ENCODE peak calls at places on chromosomes 7 and 10, in four cellular contexts. J is K562, U is WTC11, D is HepG2. A is an unnamed sample.

GRCh38 chr7:17939670-17940301 is 508 bp downstream of the SNX13 start:
- DNase-seq in J (peak), D (peak), U (no peak), A (peak)

GRCh38 chr10:613217-613616 is 76.3 kb downstream of the DIP2C start:
- DNase-seq in D (no peak), J (no peak), U (no peak), A (no peak)

GRCh38 chr10:79376078-79376628 is 28.9 kb downstream of the PPIF start:
- DNase-seq in D (no peak), U (no peak), J (no peak), A (no peak)

GRCh38 chr10:45000138-45000763 is 472 bp upstream of the ZNF22 start:
- DNase-seq in J (no peak), U (no peak), D (no peak), A (no peak)

GRCh38 chr10:2463301-2463700 is 604.0 kb upstream of the PFKP start:
- DNase-seq in J (no peak), U (no peak), D (no peak), A (no peak)

GRCh38 chr7:127514499-127514898 is 70.9 kb downstream of the GCC1 start:
- DNase-seq in U (no peak), J (peak), D (peak), A (peak)

GRCh38 chr7:93851536-93851935 is 39.0 kb downstream of the TFPI2 start:
- DNase-seq in D (no peak), U (no peak), J (no peak), A (no peak)

GRCh38 chr10:86536294-86536861 is 14.8 kb upstream of the WAPL start:
- DNase-seq in J (no peak), D (no peak), U (peak), A (no peak)

GRCh38 chr10:79105164-79105739 is 36.5 kb downstream of the ZMIZ1 start:
- DNase-seq in D (peak), U (no peak), J (no peak), A (no peak)

GRCh38 chr10:8050561-8051108 is 3.9 kb upstream of the GATA3 start:
- DNase-seq in D (peak), J (no peak), U (no peak), A (peak)

GRCh38 chr7:27129729-27130539 is 623 bp downstream of the HOXA4 start:
- DNase-seq in U (no peak), D (peak), J (no peak), A (no peak)

GRCh38 chr7:137151056-137151731 is 192.3 kb downstream of the PTN start:
- DNase-seq in D (no peak), U (no peak), J (no peak), A (no peak)

GRCh38 chr10:27251554-27251953 is 11.0 kb upstream of the ACBD5 start:
- DNase-seq in J (no peak), U (no peak), D (no peak), A (no peak)

GRCh38 chr10:80699602-80700039 is 161.9 kb downstream of the SH2D4B start:
- DNase-seq in U (peak), J (peak), D (peak), A (peak)

GRCh38 chr10:65891073-65891981 is 1034.5 kb upstream of the LRRTM3 start:
- DNase-seq in J (no peak), U (no peak), D (no peak), A (no peak)

GRCh38 chr7:53491041-53491440 is 455.6 kb downstream of the POM121L12 start:
- DNase-seq in U (no peak), D (no peak), J (no peak), A (no peak)

GRCh38 chr7:129757991-129758390 is 146.5 kb downstream of the NRF1 start:
- DNase-seq in U (no peak), D (no peak), J (no peak), A (no peak)

GRCh38 chr7:21261627-21262564 is 166.0 kb upstream of the SP4 start:
- DNase-seq in J (peak), U (peak), D (peak), A (peak)

GRCh38 chr7:103866919-103867318 is 122.5 kb downstream of the RELN start:
- DNase-seq in U (no peak), D (peak), J (no peak), A (no peak)

GRCh38 chr10:118668228-118668952 is 72.9 kb upstream of the PRLHR start:
- DNase-seq in D (no peak), U (no peak), J (no peak), A (no peak)

GRCh38 chr7:79664884-79665676 is 211.6 kb upstream of the MAGI2 start:
- DNase-seq in U (no peak), D (no peak), J (no peak), A (no peak)

GRCh38 chr7:66696774-66697191 is 43.8 kb upstream of the RABGEF1 start:
- DNase-seq in D (peak), J (peak), U (no peak), A (no peak)

DNA sequence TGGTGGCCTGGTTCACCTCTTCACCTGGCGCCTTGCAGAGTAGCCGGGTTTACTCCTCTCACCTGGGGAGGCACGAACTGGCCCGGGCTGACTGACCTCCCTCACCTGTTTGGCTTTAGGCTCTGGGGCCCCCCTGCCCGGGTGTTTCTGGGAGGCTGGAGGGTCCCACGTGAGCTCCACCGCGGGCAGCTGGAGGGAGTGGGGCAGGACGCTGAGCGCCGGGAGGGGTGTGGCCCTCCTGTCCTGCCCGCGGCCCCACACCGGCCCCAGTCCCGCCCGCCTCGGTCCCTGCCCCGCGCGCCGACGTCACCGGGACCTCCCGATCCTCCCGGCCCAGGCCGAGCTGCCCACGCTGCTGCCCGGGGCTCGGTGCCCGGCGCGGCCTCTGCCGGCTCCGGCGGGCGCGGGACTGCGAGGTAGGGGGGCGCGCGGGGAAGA is at the start of gene AMZ1:
- DNase-seq in U (no peak), D (no peak), J (no peak), A (no peak)
- TF ChIP-seq SP1 in U (no peak), D (no peak), J (no peak), A (no peak)

GRCh38 chr10:113060221-113061053 is 110.4 kb downstream of the TCF7L2 start:
- DNase-seq in D (peak), U (no peak), J (peak), A (no peak)

GRCh38 chr10:113056030-113056429 is 106.0 kb downstream of the TCF7L2 start:
- DNase-seq in D (no peak), U (no peak), J (no peak), A (no peak)

GRCh38 chr10:113056468-113057021 is 106.5 kb downstream of the TCF7L2 start:
- DNase-seq in D (no peak), J (no peak), U (no peak), A (no peak)

GRCh38 chr10:113059001-113059780 is 109.1 kb downstream of the TCF7L2 start:
- DNase-seq in D (peak), J (no peak), U (no peak), A (no peak)

GRCh38 chr10:113058175-113058961 is 108.3 kb downstream of the TCF7L2 start:
- DNase-seq in D (peak), J (no peak), U (no peak), A (no peak)
- TF ChIP-seq ELF4 in D (no peak), J (no peak), U (no peak), A (no peak)

DNA sequence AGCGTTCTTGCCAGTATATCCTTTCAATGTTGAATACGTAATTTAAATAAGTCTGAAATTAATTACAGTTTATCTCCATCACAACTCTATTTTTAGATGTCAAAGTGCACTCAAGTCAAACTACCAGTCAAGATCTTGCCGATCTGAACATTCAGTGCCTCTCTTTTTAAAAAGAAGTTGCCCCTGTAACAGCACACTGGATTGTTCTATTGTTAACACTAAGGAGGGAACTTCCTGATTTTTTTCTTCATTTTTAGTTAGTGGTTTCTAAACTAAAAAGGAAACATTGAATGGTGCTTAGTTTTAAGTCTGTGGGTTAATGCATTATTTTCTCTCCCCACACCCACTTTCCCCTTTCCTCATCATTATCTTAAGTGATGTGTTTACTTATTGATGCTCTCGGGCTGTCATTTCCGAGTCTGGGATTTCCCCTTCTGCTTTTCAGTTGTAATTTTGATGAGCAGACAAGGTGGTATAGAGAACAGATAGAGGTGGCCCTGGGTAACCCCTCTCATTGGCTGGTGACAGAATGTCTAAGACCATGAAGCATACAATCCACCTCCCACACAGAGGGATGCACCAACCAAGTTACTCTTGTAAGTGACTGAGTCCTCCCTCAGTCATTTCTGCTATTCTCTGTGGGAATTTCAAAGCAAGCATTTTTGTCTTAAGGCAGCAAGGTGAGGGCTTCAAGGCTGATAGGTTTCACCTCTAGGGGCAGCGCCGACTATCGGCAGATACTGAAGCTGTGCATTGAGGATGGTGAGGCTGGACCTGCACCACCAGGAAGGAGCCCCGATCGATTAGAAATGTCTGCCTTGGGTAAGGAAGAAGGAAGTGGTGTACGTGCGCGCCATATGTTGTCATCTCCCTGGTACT is 49.4 kb downstream of the CHN2 start:
- DNase-seq in D (no peak), J (no peak), U (peak), A (no peak)
- TF ChIP-seq SP1 in D (no peak), J (no peak), U (no peak), A (no peak)

GRCh38 chr7:117332031-117332430 is 9.2 kb upstream of the WNT2 start:
- DNase-seq in J (no peak), U (no peak), D (no peak), A (no peak)
- TF ChIP-seq ELF4 in J (no peak), U (no peak), D (no peak), A (no peak)

GRCh38 chr10:125691160-125691981 is 8.4 kb upstream of the TEX36 start:
- DNase-seq in D (no peak), J (no peak), U (no peak), A (no peak)
- TF ChIP-seq SP1 in D (no peak), J (no peak), U (no peak), A (no peak)

GRCh38 chr7:48748081-48748833 is 176.1 kb upstream of the CDC14C start:
- DNase-seq in D (no peak), U (no peak), J (no peak), A (no peak)
- TF ChIP-seq ELF4 in D (no peak), U (no peak), J (no peak), A (no peak)

GRCh38 chr7:83101540-83101939 is 61.1 kb downstream of the PCLO start:
- DNase-seq in D (no peak), J (no peak), U (no peak), A (no peak)

GRCh38 chr7:83096065-83096580 is 66.6 kb downstream of the PCLO start:
- DNase-seq in J (no peak), U (no peak), D (no peak), A (no peak)
- TF ChIP-seq SP1 in J (no peak), U (no peak), D (no peak), A (no peak)

GRCh38 chr10:94027197-94027596 is 33.5 kb downstream of the PLCE1 start:
- DNase-seq in U (no peak), D (no peak), J (no peak), A (no peak)

GRCh38 chr10:94029955-94030354 is 36.2 kb downstream of the PLCE1 start:
- DNase-seq in D (no peak), J (no peak), U (no peak), A (no peak)

GRCh38 chr10:94023909-94024308 is 30.2 kb downstream of the PLCE1 start:
- DNase-seq in D (no peak), U (no peak), J (no peak), A (no peak)

DNA sequence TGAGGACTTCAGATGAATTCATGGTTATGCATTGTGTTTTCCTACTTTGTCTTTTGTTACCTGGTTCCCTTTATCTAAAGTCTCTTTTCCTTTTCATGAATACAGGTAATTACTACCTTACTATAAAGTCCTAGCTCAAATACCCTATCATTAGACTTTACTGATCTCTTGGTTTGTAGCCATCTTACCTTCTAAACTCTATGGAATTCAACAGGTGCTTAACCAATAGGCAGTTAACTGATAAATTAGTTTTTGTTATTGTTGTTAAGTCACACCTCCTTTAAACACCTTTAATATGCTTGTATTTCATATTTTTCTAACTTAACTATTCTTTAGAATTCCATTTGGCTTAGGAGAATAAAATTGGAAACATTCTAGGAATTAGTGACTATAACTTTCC is 30.7 kb downstream of the PLCE1 start:
- DNase-seq in U (no peak), D (no peak), J (no peak), A (no peak)
- TF ChIP-seq ELF4 in U (no peak), D (no peak), J (no peak), A (no peak)

GRCh38 chr7:23249486-23249885 is 2.9 kb downstream of the GPNMB start:
- DNase-seq in U (no peak), J (no peak), D (no peak), A (no peak)
- TF ChIP-seq SP1 in U (no peak), J (no peak), D (no peak), A (no peak)

GRCh38 chr7:30595461-30596042 is 874 bp downstream of the GARS1 start:
- DNase-seq in J (no peak), D (no peak), U (no peak), A (no peak)

GRCh38 chr7:30596721-30597120 is 2.0 kb downstream of the GARS1 start:
- DNase-seq in J (no peak), D (no peak), U (no peak), A (no peak)

GRCh38 chr7:30596043-30596641 is 1.5 kb downstream of the GARS1 start:
- DNase-seq in J (peak), D (peak), U (no peak), A (peak)

GRCh38 chr7:30594540-30595460 is at the start of gene GARS1:
- DNase-seq in U (peak), D (peak), J (peak), A (peak)

DNA sequence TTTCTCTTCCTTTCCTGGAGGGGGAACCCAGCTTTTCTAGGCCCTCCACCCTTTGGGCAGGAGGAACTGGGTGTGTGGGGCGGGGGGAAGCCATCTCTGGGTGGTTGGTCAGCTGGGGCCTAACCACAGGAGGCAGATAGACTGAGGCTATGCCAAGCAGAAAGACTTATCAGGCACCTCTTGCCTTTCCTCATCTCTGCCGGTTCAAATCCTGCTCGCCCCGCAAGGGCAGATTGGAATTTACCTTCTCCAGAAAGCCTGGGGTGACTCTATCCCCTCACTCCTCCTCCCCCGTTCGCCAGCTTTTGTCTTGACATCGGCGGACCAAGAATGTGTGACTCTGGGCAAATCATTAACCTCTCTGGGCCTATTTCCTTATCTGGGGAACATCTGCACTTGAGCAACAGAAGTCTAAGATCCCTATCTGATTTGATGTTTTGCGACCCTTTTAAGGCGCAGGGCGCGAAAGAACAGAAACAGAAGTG is 581 bp upstream of the GARS1 start:
- DNase-seq in D (peak), J (peak), U (peak), A (peak)
- TF ChIP-seq ELF4 in D (no peak), J (no peak), U (no peak), A (no peak)

A was measured in HEK293T.